ENCODE peak calls at places on chromosomes 4 and X, in six cellular contexts. O, Q, B, I, S and W are unnamed samples. For H3K9me3 and H3K4me1, the result is how much of the 10 kb centered on the place peaks cover.

GRCh38 chrX:118315529-118315928 is 30.4 kb upstream of the WDR44 start:
- DNase-seq in O (no peak), Q (no peak), B (no peak), I (no peak), S (no peak), W (no peak)

GRCh38 chr4:28436191-28437080 is 1575.8 kb downstream of the STIM2 start:
- DNase-seq in O (no peak), Q (no peak), B (no peak), I (no peak), S (no peak), W (no peak)

GRCh38 chrX:129781134-129782014 is 1.6 kb downstream of the SASH3 start:
- DNase-seq in O (no peak), Q (peak), B (no peak), I (no peak), S (no peak), W (no peak)

GRCh38 chrX:12999422-12999821 is 24.5 kb downstream of the TMSB4X start:
- DNase-seq in O (no peak), Q (no peak), B (no peak), I (no peak), S (no peak), W (no peak)

GRCh38 chr4:145824469-145824868 is 114.2 kb downstream of the ZNF827 start:
- DNase-seq in O (no peak), Q (no peak), B (peak), I (no peak), S (peak), W (no peak)

GRCh38 chr4:177008071-177008835 is 215.5 kb upstream of the VEGFC start:
- DNase-seq in O (no peak), Q (no peak), B (no peak), I (no peak), S (no peak), W (no peak)

GRCh38 chrX:148416931-148417330 is 83.5 kb upstream of the AFF2 start:
- DNase-seq in O (no peak), Q (no peak), B (no peak), I (no peak), S (no peak), W (no peak)

GRCh38 chrX:41389311-41389888 is 55.4 kb downstream of the DDX3X start:
- DNase-seq in O (no peak), Q (no peak), B (no peak), I (no peak), S (no peak), W (no peak)

GRCh38 chrX:15985937-15986336 is 131.3 kb upstream of the AP1S2 start:
- DNase-seq in O (no peak), Q (no peak), B (no peak), I (no peak), S (no peak), W (no peak)

GRCh38 chrX:106898462-106898861 is 4.7 kb downstream of the RIPPLY1 start:
- DNase-seq in O (no peak), Q (no peak), B (peak), I (no peak), S (no peak), W (peak)

GRCh38 chr4:88807499-88807898 is 109.9 kb upstream of the NAP1L5 start:
- DNase-seq in O (no peak), Q (no peak), B (no peak), I (no peak), S (no peak), W (no peak)

GRCh38 chrX:47146121-47146935 is 1.3 kb downstream of the RBM10 start:
- DNase-seq in O (no peak), Q (no peak), B (no peak), I (no peak), S (no peak), W (no peak)

GRCh38 chrX:22526339-22526738 is 253.6 kb downstream of the CBLL2 start:
- DNase-seq in O (no peak), Q (no peak), B (no peak), I (no peak), S (no peak), W (no peak)

GRCh38 chrX:134718329-134719317 is 60.4 kb upstream of the PLAC1 start:
- DNase-seq in O (peak), Q (no peak), B (no peak), I (peak), S (peak), W (peak)

GRCh38 chrX:17590892-17591740 is 146.2 kb upstream of the SCML1 start:
- DNase-seq in O (peak), Q (no peak), B (peak), I (peak), S (peak), W (peak)

GRCh38 chr4:163535657-163536056 is 41.2 kb downstream of the TMA16 start:
- DNase-seq in O (no peak), Q (no peak), B (no peak), I (no peak), S (no peak), W (no peak)

GRCh38 chrX:107684956-107685385 is 56.7 kb downstream of the PRPS1 start:
- DNase-seq in O (peak), Q (no peak), B (no peak), I (peak), S (no peak), W (no peak)

GRCh38 chrX:11474576-11474975 is 181.4 kb downstream of the AMELX start:
- DNase-seq in O (no peak), Q (no peak), B (no peak), I (no peak), S (no peak), W (no peak)

GRCh38 chrX:70042399-70043371 is 7.1 kb downstream of the AWAT2 start:
- DNase-seq in O (no peak), Q (no peak), B (no peak), I (no peak), S (no peak), W (no peak)

GRCh38 chr4:133081246-133081645 is 67.8 kb upstream of the PCDH10 start:
- DNase-seq in O (no peak), Q (no peak), B (no peak), I (no peak), S (no peak), W (no peak)

GRCh38 chrX:85221361-85221760 is 22.2 kb downstream of the SATL1 start:
- DNase-seq in O (no peak), Q (no peak), B (no peak), I (no peak), S (no peak), W (no peak)

GRCh38 chr4:64969081-64969480 is 559.8 kb upstream of the TECRL start:
- DNase-seq in O (no peak), Q (no peak), B (no peak), I (no peak), S (no peak), W (no peak)

GRCh38 chr4:174212061-174212460 is 71.4 kb downstream of the FBXO8 start:
- DNase-seq in O (no peak), Q (no peak), B (no peak), I (no peak), S (no peak), W (no peak)

GRCh38 chrX:77061533-77061932 is 385.7 kb upstream of the FGF16 start:
- DNase-seq in O (no peak), Q (no peak), B (no peak), I (no peak), S (no peak), W (no peak)

GRCh38 chrX:72130156-72130761 is 1.5 kb downstream of the RTL5 start:
- DNase-seq in O (no peak), Q (no peak), B (no peak), I (no peak), S (no peak), W (no peak)

GRCh38 chrX:72131317-72132294 is at the start of gene RTL5:
- DNase-seq in O (peak), Q (peak), B (peak), I (peak), S (peak), W (peak)

GRCh38 chrX:72129661-72130060 is 2.1 kb downstream of the RTL5 start:
- DNase-seq in O (no peak), Q (no peak), B (no peak), I (no peak), S (no peak), W (no peak)

GRCh38 chrX:72132456-72132855 is 741 bp upstream of the RTL5 start:
- DNase-seq in O (no peak), Q (no peak), B (peak), I (no peak), S (no peak), W (no peak)

GRCh38 chrX:72130762-72131231 is 918 bp downstream of the RTL5 start:
- DNase-seq in O (no peak), Q (no peak), B (no peak), I (no peak), S (no peak), W (no peak)
- H3K4me3 ChIP-seq in O (peak), Q (no peak), B (peak), I (peak), S (peak), W (no peak)

GRCh38 chr4:149321438-149321837 is 494.2 kb downstream of the IQCM start:
- DNase-seq in O (no peak), Q (no peak), B (no peak), I (no peak), S (no peak), W (no peak)
- H3K9me3 ChIP-seq in O (under half), Q (under half), B (under half), I (under half), S (under half), W (under half)

GRCh38 chr4:98524271-98524670 is 134.1 kb downstream of the TSPAN5 start:
- DNase-seq in O (no peak), Q (no peak), B (no peak), I (no peak), S (no peak), W (no peak)
- H3K4me1 ChIP-seq in O (under half), Q (under half), B (under half), I (under half), S (under half), W (under half)

GRCh38 chr4:1793940-1794808 is 1.1 kb downstream of the FGFR3 start:
- DNase-seq in O (no peak), Q (no peak), B (peak), I (no peak), S (no peak), W (peak)
- H3K4me3 ChIP-seq in O (peak), Q (peak), B (peak), I (peak), S (no peak), W (peak)

GRCh38 chrX:66017659-66018170 is 22.2 kb downstream of the VSIG4 start:
- DNase-seq in O (no peak), Q (no peak), B (no peak), I (no peak), S (no peak), W (no peak)
- H3K9me3 ChIP-seq in O (under half), Q (under half), B (under half), I (under half), S (under half), W (under half)

DNA sequence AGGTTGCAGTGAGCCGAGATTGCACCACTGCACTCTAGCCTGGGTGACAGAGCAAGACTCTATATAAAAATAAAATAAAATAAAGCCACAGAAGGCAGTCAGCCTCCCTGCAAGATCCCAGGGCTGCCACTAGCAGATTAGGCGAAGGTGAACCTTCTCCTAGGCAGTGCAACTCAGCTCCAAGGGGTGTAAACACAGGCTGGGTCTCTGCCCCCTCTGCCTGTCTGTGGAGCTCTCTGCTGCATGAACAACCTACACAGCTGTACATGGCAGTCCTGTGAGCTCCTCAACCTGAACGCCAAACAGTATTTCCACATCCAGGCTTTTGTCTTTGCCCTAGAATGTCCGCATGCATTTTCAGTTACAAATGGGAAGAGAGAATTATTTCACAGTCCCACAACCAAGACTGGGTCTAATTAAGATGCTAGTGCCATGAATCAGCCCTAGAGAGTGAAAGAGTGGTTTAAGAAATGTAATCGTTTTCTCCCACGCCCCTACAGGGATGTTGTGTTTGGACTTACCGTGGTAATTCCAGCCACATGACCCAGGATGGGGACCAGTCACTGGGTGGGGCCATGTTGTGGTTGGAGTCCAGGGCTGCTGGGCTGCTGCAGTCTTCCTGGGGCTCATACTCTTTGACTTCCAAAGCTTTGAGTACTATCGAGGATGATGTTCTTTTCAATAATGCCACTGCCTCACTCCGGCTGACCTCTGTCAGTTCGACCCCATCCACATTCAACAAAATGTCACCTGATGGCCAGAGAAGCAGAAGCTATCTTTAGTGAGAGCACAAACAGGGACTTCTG is 99.0 kb downstream of the FIP1L1 start:
- DNase-seq in O (peak), Q (no peak), B (no peak), I (no peak), S (no peak), W (no peak)
- H3K4me1 ChIP-seq in O (under half), Q (under half), B (under half), I (under half), S (under half), W (under half)

GRCh38 chrX:2404816-2405215 is 96.0 kb downstream of the DHRSX start:
- DNase-seq in O (no peak), Q (no peak), B (peak), I (no peak), S (peak), W (peak)

GRCh38 chrX:2401201-2401589 is 99.6 kb downstream of the DHRSX start:
- DNase-seq in O (no peak), Q (no peak), B (no peak), I (no peak), S (no peak), W (no peak)

GRCh38 chrX:2398341-2398656 is 102.5 kb downstream of the DHRSX start:
- DNase-seq in O (no peak), Q (no peak), B (no peak), I (no peak), S (no peak), W (no peak)

GRCh38 chrX:2401590-2402360 is 99.0 kb downstream of the DHRSX start:
- DNase-seq in O (peak), Q (no peak), B (no peak), I (peak), S (no peak), W (peak)

DNA sequence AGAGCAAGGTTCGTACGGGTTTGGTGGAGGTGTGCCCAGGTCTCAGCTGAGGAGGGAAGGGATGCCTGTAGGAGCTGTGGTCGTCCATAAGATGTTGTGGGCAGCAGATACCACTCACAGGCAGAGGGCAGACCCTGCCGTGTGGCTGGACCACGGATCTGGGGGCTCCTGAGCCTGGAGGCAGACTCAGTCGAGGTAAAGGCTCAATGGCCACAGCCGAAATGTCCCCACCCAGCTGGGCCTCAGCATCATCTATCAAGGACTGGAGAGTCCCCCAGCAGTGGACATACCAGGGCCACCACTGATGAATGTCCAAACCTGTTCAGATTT is 98.5 kb downstream of the DHRSX start:
- DNase-seq in O (no peak), Q (no peak), B (no peak), I (no peak), S (no peak), W (no peak)
- H3K4me3 ChIP-seq in O (no peak), Q (no peak), B (no peak), I (no peak), S (no peak), W (no peak)

GRCh38 chrX:143757887-143758286 is 37.3 kb upstream of the SPANXN2 start:
- DNase-seq in O (no peak), Q (no peak), B (no peak), I (no peak), S (no peak), W (no peak)

GRCh38 chrX:143754183-143754582 is 33.6 kb upstream of the SPANXN2 start:
- DNase-seq in O (no peak), Q (no peak), B (no peak), I (no peak), S (no peak), W (no peak)

DNA sequence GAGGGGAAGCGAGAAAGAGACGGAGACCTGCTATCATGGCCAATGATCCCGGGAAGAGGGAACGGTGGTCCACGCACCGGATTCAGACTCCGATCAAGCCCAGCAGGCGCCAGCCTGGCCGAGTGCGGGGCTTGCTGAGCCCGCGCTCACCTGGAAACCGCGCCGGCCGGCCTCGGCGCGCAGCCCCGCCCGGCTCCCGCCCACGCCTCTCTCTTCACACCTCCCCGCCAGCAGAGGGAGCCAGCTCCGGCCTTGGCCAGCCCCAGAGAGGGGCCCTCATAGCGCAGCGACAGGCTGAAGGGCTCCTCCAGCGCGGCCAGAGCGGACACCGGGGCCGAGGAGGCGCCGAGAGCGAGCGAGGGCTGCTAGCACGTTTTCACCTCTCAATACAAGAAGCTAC is 36.8 kb upstream of the SPANXN2 start:
- DNase-seq in O (no peak), Q (no peak), B (peak), I (no peak), S (no peak), W (no peak)
- H3K9me3 ChIP-seq in O (under half), Q (under half), B (under half), I (under half), S (under half), W (under half)